ENCODE peak calls at places on chromosomes 11 and 22, in five cellular contexts. One of them, this sample, is unnamed.

GRCh38 chr11:70509476-70509875 is 111.1 kb downstream of the CTTN start:
- DNase-seq in NCI-H460: no peak
- DNase-seq in T-cell: no peak
- DNase-seq in nucleus accumbens: no peak
- DNase-seq in HCEC 1CT: no peak
- DNase-seq in this sample: no peak

GRCh38 chr11:120964857-120965256 is 59.0 kb upstream of the TBCEL start:
- DNase-seq in HCEC 1CT: peak; percentile 11
- DNase-seq in T-cell: no peak
- DNase-seq in nucleus accumbens: no peak
- DNase-seq in NCI-H460: no peak
- DNase-seq in this sample: no peak

GRCh38 chr22:21568207-21569075 is 927 bp downstream of the UBE2L3 start:
- DNase-seq in nucleus accumbens: peak; percentile 45
- DNase-seq in T-cell: no peak
- DNase-seq in NCI-H460: no peak
- DNase-seq in HCEC 1CT: peak; percentile 16
- DNase-seq in this sample: peak; percentile 41

GRCh38 chr11:88482871-88483301 is 145.3 kb upstream of the CTSC start:
- DNase-seq in nucleus accumbens: no peak
- DNase-seq in NCI-H460: no peak
- DNase-seq in HCEC 1CT: peak; percentile 79
- DNase-seq in T-cell: no peak
- DNase-seq in this sample: no peak

GRCh38 chr11:37817727-37818270 is 1219.8 kb upstream of the RAG2 start:
- DNase-seq in T-cell: no peak
- DNase-seq in HCEC 1CT: no peak
- DNase-seq in nucleus accumbens: no peak
- DNase-seq in NCI-H460: no peak
- DNase-seq in this sample: no peak

GRCh38 chr11:20707876-20708275 is 38.5 kb downstream of the NELL1 start:
- DNase-seq in nucleus accumbens: no peak
- DNase-seq in T-cell: no peak
- DNase-seq in NCI-H460: no peak
- DNase-seq in HCEC 1CT: no peak
- DNase-seq in this sample: no peak

GRCh38 chr11:5522308-5522707 is 5.8 kb upstream of the UBQLNL start:
- DNase-seq in T-cell: no peak
- DNase-seq in HCEC 1CT: no peak
- DNase-seq in nucleus accumbens: no peak
- DNase-seq in NCI-H460: no peak
- DNase-seq in this sample: no peak

GRCh38 chr11:12669930-12670329 is 4.3 kb upstream of the TEAD1 start:
- DNase-seq in HCEC 1CT: peak; percentile 73
- DNase-seq in nucleus accumbens: no peak
- DNase-seq in T-cell: no peak
- DNase-seq in NCI-H460: no peak
- DNase-seq in this sample: no peak

GRCh38 chr11:33377100-33377851 is 120.1 kb downstream of the HIPK3 start:
- DNase-seq in nucleus accumbens: no peak
- DNase-seq in T-cell: no peak
- DNase-seq in NCI-H460: no peak
- DNase-seq in HCEC 1CT: no peak
- DNase-seq in this sample: no peak

GRCh38 chr22:36467946-36468345 is 13.5 kb downstream of the TXN2 start:
- DNase-seq in NCI-H460: no peak
- DNase-seq in T-cell: no peak
- DNase-seq in HCEC 1CT: peak; percentile 97
- DNase-seq in nucleus accumbens: no peak
- DNase-seq in this sample: peak; percentile 85

GRCh38 chr22:49157529-49158339 is 669.9 kb downstream of the BRD1 start:
- DNase-seq in nucleus accumbens: no peak
- DNase-seq in HCEC 1CT: no peak
- DNase-seq in NCI-H460: no peak
- DNase-seq in T-cell: no peak
- DNase-seq in this sample: no peak

GRCh38 chr11:4443479-4443878 is 5.6 kb upstream of the OR52K2 start:
- DNase-seq in NCI-H460: no peak
- DNase-seq in nucleus accumbens: no peak
- DNase-seq in HCEC 1CT: no peak
- DNase-seq in T-cell: no peak
- DNase-seq in this sample: no peak

GRCh38 chr11:124859171-124859570 is 6.1 kb upstream of the ROBO3 start:
- DNase-seq in NCI-H460: no peak
- DNase-seq in nucleus accumbens: no peak
- DNase-seq in T-cell: no peak
- DNase-seq in HCEC 1CT: no peak
- DNase-seq in this sample: no peak

GRCh38 chr11:66768088-66768521 is 39.1 kb upstream of the SPTBN2 start:
- DNase-seq in T-cell: no peak
- DNase-seq in HCEC 1CT: no peak
- DNase-seq in NCI-H460: no peak
- DNase-seq in nucleus accumbens: no peak
- DNase-seq in this sample: no peak

GRCh38 chr11:110087820-110088534 is 5.2 kb upstream of the ZC3H12C start:
- DNase-seq in NCI-H460: no peak
- DNase-seq in T-cell: no peak
- DNase-seq in nucleus accumbens: no peak
- DNase-seq in HCEC 1CT: peak; percentile 81
- DNase-seq in this sample: no peak

GRCh38 chr11:120235024-120235628 is 4.8 kb upstream of the POU2F3 start:
- DNase-seq in nucleus accumbens: peak; percentile 15
- DNase-seq in NCI-H460: peak; percentile 44
- DNase-seq in T-cell: peak; percentile 19
- DNase-seq in HCEC 1CT: peak; percentile 17
- DNase-seq in this sample: no peak

GRCh38 chr22:23763579-23764331 is 965 bp downstream of the C22orf15 start:
- DNase-seq in NCI-H460: no peak
- DNase-seq in HCEC 1CT: no peak
- DNase-seq in T-cell: no peak
- DNase-seq in nucleus accumbens: no peak
- DNase-seq in this sample: no peak

GRCh38 chr22:30041475-30041874 is 38.8 kb upstream of the HORMAD2 start:
- DNase-seq in nucleus accumbens: no peak
- DNase-seq in T-cell: no peak
- DNase-seq in NCI-H460: no peak
- DNase-seq in HCEC 1CT: no peak
- DNase-seq in this sample: no peak

GRCh38 chr11:5928269-5928668 is 13.8 kb upstream of the OR56A3 start:
- DNase-seq in nucleus accumbens: no peak
- DNase-seq in NCI-H460: no peak
- DNase-seq in T-cell: no peak
- DNase-seq in HCEC 1CT: no peak
- DNase-seq in this sample: no peak

This sample was measured in SJCRH30.